ENCODE peak calls at places on chromosomes 2 and 18, in seven cellular contexts. K is ecto neural progenitor cell; O is HT-29; L is fibroblast of the aortic adventitia; B is HT1080; Y is stimulated activated CD4-positive, alpha-beta T cell treated with anti-CD3 and anti-CD28 coated beads, Interleukin-1b, Interleukin-23, amount 100 ng/mL, for 1 hour; P is GM12864. I is an unnamed sample.

GRCh38 chr2:55511508-55512124 is 7.9 kb upstream of the CFAP36 start:
- DNase-seq in K (no peak), O (peak), L (peak), B (peak), Y (no peak), P (no peak), I (no peak)

GRCh38 chr2:241768251-241768711 is 8.3 kb upstream of the GAL3ST2 start:
- DNase-seq in K (no peak), O (no peak), L (no peak), B (no peak), Y (no peak), P (no peak), I (no peak)

GRCh38 chr2:110804915-110805314 is 72.5 kb downstream of the ACOXL start:
- DNase-seq in K (no peak), O (no peak), L (no peak), B (peak), Y (no peak), P (peak), I (no peak)

GRCh38 chr2:156915332-156915731 is 342.2 kb upstream of the GALNT5 start:
- DNase-seq in K (no peak), O (no peak), L (no peak), B (no peak), Y (no peak), P (no peak), I (no peak)

GRCh38 chr18:14943967-14944636 is 196.1 kb downstream of the ANKRD30B start:
- DNase-seq in K (no peak), O (no peak), L (no peak), B (no peak), Y (no peak), P (no peak), I (peak)

GRCh38 chr2:237694423-237695194 is 67.2 kb downstream of the LRRFIP1 start:
- DNase-seq in K (no peak), O (no peak), L (no peak), B (peak), Y (no peak), P (no peak), I (peak)

GRCh38 chr18:48902856-48903601 is 47.7 kb downstream of the SMAD7 start:
- DNase-seq in K (peak), O (no peak), L (peak), B (no peak), Y (no peak), P (no peak), I (peak)

GRCh38 chr18:2857491-2858063 is 10.8 kb downstream of the EMILIN2 start:
- DNase-seq in K (no peak), O (no peak), L (peak), B (no peak), Y (no peak), P (no peak), I (no peak)

I was measured in kidney.